ENCODE peak calls at places on chromosome 3, in four cellular contexts. P is caudate nucleus, L is psoas muscle, K is upper lobe of left lung. A is an unnamed sample.
A peak's percentile ranks its signal among the peaks of the same experiment; 100 is the strongest.

GRCh38 chr3:66426135-66426534 is 74.7 kb downstream of the LRIG1 start:
- DNase-seq in L (no peak), K (no peak), P (no peak), A (no peak)

GRCh38 chr3:150825192-150825915 is 62.4 kb upstream of the SIAH2 start:
- DNase-seq in L (no peak), K (no peak), P (no peak), A (no peak)

GRCh38 chr3:160194438-160194837 is 30.8 kb upstream of the C3orf80 start:
- DNase-seq in P (no peak), L (no peak), K (no peak), A (no peak)

GRCh38 chr3:188407158-188407880 is 253.4 kb downstream of the LPP start:
- DNase-seq in P (no peak), K (no peak), L (no peak), A (no peak)

GRCh38 chr3:138673641-138674040 is 65.1 kb downstream of the FAIM start:
- DNase-seq in K (no peak), L (no peak), P (no peak), A (no peak)

GRCh38 chr3:153680526-153680925 is 440.7 kb upstream of the ARHGEF26 start:
- DNase-seq in P (no peak), L (no peak), K (no peak), A (no peak)

GRCh38 chr3:177640319-177640997 is 443.2 kb upstream of the TBL1XR1 start:
- DNase-seq in L (no peak), P (no peak), K (no peak), A (no peak)

GRCh38 chr3:39277893-39278615 is 1.8 kb downstream of the CX3CR1 start:
- DNase-seq in L (no peak), P (no peak), K (no peak), A (no peak)

GRCh38 chr3:9703736-9704342 is at the start of gene CPNE9:
- DNase-seq in K (peak; percentile 87), L (no peak), P (no peak), A (no peak)

GRCh38 chr3:40615916-40616315 is 91.2 kb downstream of the ZNF621 start:
- DNase-seq in P (no peak), K (no peak), L (no peak), A (no peak)

GRCh38 chr3:133894334-133895207 is 1.1 kb downstream of the RAB6B start:
- DNase-seq in L (no peak), P (no peak), K (peak; percentile 84), A (no peak)

GRCh38 chr3:42706721-42707619 is 4.4 kb upstream of the HHATL start:
- DNase-seq in P (no peak), L (no peak), K (no peak), A (no peak)

GRCh38 chr3:176795897-176796296 is 401.4 kb downstream of the TBL1XR1 start:
- DNase-seq in P (no peak), L (no peak), K (no peak), A (no peak)

GRCh38 chr3:71063768-71064287 is 519.7 kb downstream of the FOXP1 start:
- DNase-seq in L (peak; percentile 54), K (no peak), P (peak; percentile 37), A (peak; percentile 49)

GRCh38 chr3:13022348-13023250 is 50.6 kb downstream of the IQSEC1 start:
- DNase-seq in L (peak; percentile 87), K (peak; percentile 87), P (peak; percentile 22), A (no peak)

GRCh38 chr3:119810018-119810435 is 28.1 kb downstream of the NR1I2 start:
- DNase-seq in K (peak; percentile 90), P (peak; percentile 8), L (no peak), A (no peak)

GRCh38 chr3:30553641-30554316 is 52.6 kb upstream of the TGFBR2 start:
- DNase-seq in K (no peak), P (no peak), L (no peak), A (no peak)

GRCh38 chr3:53084310-53085001 is 38.6 kb upstream of the SFMBT1 start:
- DNase-seq in K (no peak), P (no peak), L (no peak), A (no peak)

GRCh38 chr3:129118745-129119144 is 2.9 kb downstream of the RAB43 start:
- DNase-seq in L (no peak), K (no peak), P (no peak), A (no peak)
- H3K27ac ChIP-seq in L (no peak overlapping the region), K (peak overlapping the region; percentile 97), P (no peak overlapping the region), A (peak overlapping the region; percentile 83)

GRCh38 chr3:32319607-32320006 is 72.0 kb upstream of the CMTM7 start:
- DNase-seq in K (no peak), P (no peak), L (no peak), A (no peak)

GRCh38 chr3:32322311-32322710 is 69.3 kb upstream of the CMTM7 start:
- DNase-seq in L (no peak), K (no peak), P (no peak), A (no peak)

GRCh38 chr3:32316976-32317375 is 74.7 kb upstream of the CMTM7 start:
- DNase-seq in K (no peak), P (no peak), L (no peak), A (no peak)

GRCh38 chr3:32321095-32321835 is 70.4 kb upstream of the CMTM7 start:
- DNase-seq in K (peak; percentile 25), P (no peak), L (no peak), A (no peak)

DNA sequence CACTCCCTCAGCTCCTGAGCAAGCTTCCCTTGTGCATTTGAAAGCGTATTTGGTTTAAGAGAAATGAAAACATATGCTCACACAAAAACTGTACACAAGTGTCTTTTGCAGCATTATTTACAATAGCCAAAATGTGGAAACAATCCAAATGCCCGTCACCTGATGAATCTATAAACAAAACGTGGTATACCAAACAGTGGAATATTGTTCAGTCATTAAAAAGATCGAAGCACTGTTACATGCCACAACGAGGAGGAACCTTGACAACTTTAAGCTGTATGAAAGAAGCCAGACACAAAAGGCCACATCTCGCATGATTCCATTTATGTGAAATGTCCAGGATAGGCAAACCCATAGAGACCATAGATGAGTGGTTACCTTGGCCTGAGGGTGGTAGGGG is 71.6 kb upstream of the CMTM7 start:
- DNase-seq in P (no peak), K (no peak), L (no peak), A (no peak)
- H3K27ac ChIP-seq in P (no peak overlapping the region), K (no peak overlapping the region), L (no peak overlapping the region), A (no peak overlapping the region)

GRCh38 chr3:11282250-11283125 is 10.3 kb downstream of the ATG7 start:
- DNase-seq in L (peak; percentile 75), K (no peak), P (peak; percentile 65), A (no peak)
- H3K27ac ChIP-seq in L (peak overlapping the region; percentile 76), K (no peak overlapping the region), P (peak overlapping the region; percentile 79), A (no peak overlapping the region)

DNA sequence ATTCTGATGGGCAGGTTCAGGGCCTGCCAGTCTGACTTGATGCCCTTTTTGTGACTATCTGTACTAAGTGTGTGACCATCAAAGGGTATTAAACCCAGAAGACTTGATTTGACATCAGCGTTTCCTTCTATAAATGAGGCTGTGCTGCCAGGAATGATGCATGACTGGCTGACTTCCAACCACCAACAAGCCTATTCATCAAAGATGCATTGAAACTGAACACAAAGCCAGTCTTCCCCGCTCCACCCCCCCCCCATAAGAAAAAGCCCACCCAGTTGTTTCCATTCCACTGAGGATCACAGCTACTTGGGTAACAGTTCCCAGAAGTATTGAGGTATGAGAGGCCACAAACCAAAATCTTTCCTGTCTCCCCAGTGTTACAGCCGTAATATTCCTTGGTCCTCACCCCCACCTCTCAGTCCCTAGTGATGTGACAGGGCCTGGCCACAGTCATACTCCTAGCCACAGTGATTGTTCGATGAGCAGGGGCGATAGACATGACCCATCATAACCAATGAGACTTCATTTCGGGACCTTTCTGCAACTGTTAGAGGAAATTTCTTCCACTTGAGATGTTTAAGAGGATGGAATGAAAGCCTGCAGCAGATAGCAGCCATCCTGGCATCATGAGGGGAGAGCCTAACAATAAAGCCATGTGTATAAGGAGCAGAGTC is 22.6 kb downstream of the SH3BP5 start:
- DNase-seq in P (peak; percentile 47), L (no peak), K (no peak), A (no peak)
- H3K27ac ChIP-seq in P (peak overlapping the region; percentile 46), L (no peak overlapping the region), K (peak overlapping the region; percentile 62), A (no peak overlapping the region)

DNA sequence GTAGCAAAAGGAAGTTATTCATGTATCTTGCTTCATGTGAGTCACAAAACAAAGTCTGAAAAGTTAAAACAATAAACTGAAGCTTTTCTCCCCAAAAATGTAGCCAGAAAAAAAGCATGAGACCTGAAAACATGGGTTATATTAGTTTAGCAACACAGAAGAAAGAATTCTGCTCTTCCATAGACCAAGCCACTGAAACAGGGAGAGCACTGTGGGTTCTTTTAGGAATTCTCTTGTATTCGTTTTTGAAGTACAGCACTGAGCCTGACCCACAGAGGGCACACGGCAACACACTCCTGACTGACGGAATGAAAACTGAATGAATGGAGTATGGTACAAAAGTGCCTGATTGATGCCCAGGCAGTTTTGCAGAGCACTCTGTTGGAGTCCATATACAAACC is 66.6 kb downstream of the TM4SF4 start:
- DNase-seq in P (no peak), K (no peak), L (no peak), A (no peak)
- H3K27ac ChIP-seq in P (no peak overlapping the region), K (peak overlapping the region; percentile 69), L (no peak overlapping the region), A (no peak overlapping the region)

DNA sequence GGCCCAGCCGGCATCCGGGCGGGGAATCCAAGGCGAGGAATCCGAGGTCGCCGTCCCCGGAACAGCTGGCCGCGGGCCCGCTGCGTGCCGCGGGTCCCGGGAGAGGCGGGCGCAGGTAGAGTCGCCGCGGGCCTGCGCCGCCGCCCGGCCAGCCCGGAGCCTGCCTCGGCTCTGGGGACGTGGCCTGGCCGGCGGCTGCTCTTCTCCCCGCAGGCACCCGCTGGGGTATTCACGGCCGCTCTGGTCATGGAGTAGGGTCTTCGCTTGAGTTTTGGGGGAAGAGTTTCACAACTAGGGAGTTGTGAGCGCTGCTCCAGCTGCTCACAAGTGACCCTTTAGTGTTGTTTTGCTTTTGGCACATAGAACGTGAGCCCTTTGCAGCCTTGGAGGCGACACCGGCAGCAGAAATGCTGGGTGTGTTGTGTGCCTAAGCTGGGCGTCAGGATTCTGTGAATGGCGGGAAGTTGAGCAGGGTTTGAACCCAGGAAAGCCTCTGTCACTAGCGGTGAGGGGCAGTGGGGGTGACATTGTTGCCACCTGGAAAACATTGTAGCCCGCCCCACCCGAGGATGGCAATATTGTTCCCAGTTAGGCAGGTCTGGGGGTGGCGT is 4.0 kb downstream of the TRIM71 start:
- DNase-seq in L (no peak), K (peak; percentile 88), P (no peak), A (no peak)
- H3K27ac ChIP-seq in L (no peak overlapping the region), K (peak overlapping the region; percentile 62), P (no peak overlapping the region), A (no peak overlapping the region)

DNA sequence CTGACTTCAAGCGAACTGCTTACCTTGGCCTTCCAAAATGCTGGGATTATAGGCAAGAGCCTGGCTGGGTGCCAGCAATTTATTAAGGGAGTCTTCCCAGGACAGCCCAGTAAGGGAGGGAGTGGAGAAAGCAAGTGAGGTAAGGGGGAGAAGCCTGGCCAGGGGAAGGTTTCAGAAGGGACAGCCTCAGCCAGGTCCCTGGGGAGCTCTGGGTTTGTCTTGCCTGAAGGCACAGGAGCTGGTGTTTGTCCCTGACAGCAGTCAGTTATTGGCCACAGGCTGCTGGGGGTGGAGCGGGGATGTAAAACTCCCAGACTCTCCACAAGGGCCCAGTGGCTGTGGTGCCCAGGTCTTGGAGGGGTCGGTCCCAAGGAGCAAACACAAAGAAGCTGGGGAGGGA is 33.0 kb upstream of the CDCP1 start:
- DNase-seq in K (no peak), L (no peak), P (no peak), A (no peak)
- H3K27ac ChIP-seq in K (no peak overlapping the region), L (peak overlapping the region; percentile 74), P (no peak overlapping the region), A (peak overlapping the region; percentile 58)

GRCh38 chr3:97830627-97831026 is 8.8 kb downstream of the CRYBG3 start:
- DNase-seq in L (no peak), P (no peak), K (no peak), A (no peak)

GRCh38 chr3:97839944-97840343 is 18.1 kb downstream of the CRYBG3 start:
- DNase-seq in K (no peak), P (no peak), L (no peak), A (no peak)

GRCh38 chr3:97838393-97838792 is 16.6 kb downstream of the CRYBG3 start:
- DNase-seq in L (no peak), K (no peak), P (no peak), A (no peak)

GRCh38 chr3:97831140-97831539 is 9.3 kb downstream of the CRYBG3 start:
- DNase-seq in K (no peak), P (no peak), L (no peak), A (no peak)

GRCh38 chr3:97835761-97836160 is 13.9 kb downstream of the CRYBG3 start:
- DNase-seq in K (no peak), L (no peak), P (no peak), A (no peak)
- H3K27ac ChIP-seq in K (no peak overlapping the region), L (no peak overlapping the region), P (no peak overlapping the region), A (no peak overlapping the region)